ENCODE peak calls at places on chromosomes 12 and 14, in six cellular contexts. O is retina, P is adipocyte, G is foreskin fibroblast, W is left colon, D is B cell. X is an unnamed sample.

GRCh38 chr12:225012-225411 is 11.1 kb upstream of the SLC6A12 start:
- DNase-seq in O (no peak), P (no peak), G (no peak), W (no peak), D (no peak), X (no peak)

GRCh38 chr12:24881227-24881626 is 67.7 kb downstream of the BCAT1 start:
- DNase-seq in O (no peak), P (no peak), G (no peak), W (no peak), D (no peak), X (no peak)

GRCh38 chr12:24911284-24911791 is 37.6 kb downstream of the BCAT1 start:
- DNase-seq in O (no peak), P (peak), G (peak), W (no peak), D (no peak), X (no peak)

GRCh38 chr14:84591827-84592540 is 938.0 kb upstream of the FLRT2 start:
- DNase-seq in O (peak), P (no peak), G (no peak), W (no peak), D (no peak), X (no peak)

GRCh38 chr12:52183544-52183910 is 8.3 kb downstream of the KRT80 start:
- DNase-seq in O (no peak), P (no peak), G (no peak), W (no peak), D (no peak), X (no peak)

GRCh38 chr12:87848248-87848868 is 180.8 kb downstream of the C12orf50 start:
- DNase-seq in O (peak), P (peak), G (peak), W (no peak), D (peak), X (no peak)

GRCh38 chr14:23185046-23185445 is 1.6 kb upstream of the SLC7A8 start:
- DNase-seq in O (no peak), P (peak), G (no peak), W (no peak), D (no peak), X (no peak)

GRCh38 chr12:131761638-131762037 is 50.7 kb downstream of the SFSWAP start:
- DNase-seq in O (no peak), P (no peak), G (no peak), W (no peak), D (no peak), X (no peak)

GRCh38 chr12:133231001-133231400 is 4.7 kb downstream of the ANHX start:
- DNase-seq in O (no peak), P (no peak), G (no peak), W (no peak), D (peak), X (no peak)

GRCh38 chr12:124921200-124922008 is 7.0 kb upstream of the UBC start:
- DNase-seq in O (peak), P (peak), G (peak), W (peak), D (peak), X (no peak)

GRCh38 chr12:120474092-120474960 is 4.8 kb upstream of the SRSF9 start:
- DNase-seq in O (no peak), P (peak), G (peak), W (no peak), D (no peak), X (no peak)

GRCh38 chr14:22886500-22887259 is 3.7 kb downstream of the REM2 start:
- DNase-seq in O (peak), P (peak), G (peak), W (peak), D (peak), X (peak)